ENCODE peak calls at places on chromosomes 13 and 19, in ten cellular contexts. I, U, M, B, V, S, R, A, G and D are unnamed samples.

GRCh38 chr13:52845766-52846566 is 2.5 kb downstream of the PCDH8 start:
- DNase-seq in S (no peak), V (peak), M (no peak), U (peak), B (peak), I (no peak), R (no peak), A (no peak), G (no peak), D (no peak)

GRCh38 chr19:16527971-16528521 is 14.2 kb downstream of the CHERP start:
- DNase-seq in M (peak), R (no peak), S (no peak), B (peak), U (peak), A (no peak), G (no peak), V (no peak), I (peak), D (peak)

GRCh38 chr19:38730470-38730730 is 13.9 kb downstream of the CAPN12 start:
- DNase-seq in R (no peak), M (no peak), A (no peak), V (no peak), B (no peak), U (no peak), G (no peak), S (no peak), I (no peak), D (no peak)

GRCh38 chr13:98050041-98050466 is 92.8 kb upstream of the FARP1 start:
- DNase-seq in G (no peak), U (no peak), S (peak), M (no peak), V (no peak), I (no peak), B (peak), R (no peak), A (no peak), D (no peak)

GRCh38 chr13:98484289-98485219 is 92.4 kb downstream of the STK24 start:
- DNase-seq in U (peak), R (no peak), A (no peak), S (peak), M (peak), V (peak), G (peak), B (peak), I (no peak), D (no peak)

GRCh38 chr13:112455476-112456059 is 79.4 kb downstream of the SPACA7 start:
- DNase-seq in I (no peak), A (no peak), B (no peak), M (no peak), U (no peak), G (no peak), V (no peak), S (no peak), R (no peak), D (no peak)

GRCh38 chr19:39563408-39563807 is 23.4 kb upstream of the EID2 start:
- DNase-seq in G (no peak), S (peak), B (peak), V (no peak), M (no peak), R (no peak), A (no peak), I (no peak), U (no peak), D (no peak)

GRCh38 chr19:18232540-18233223 is 6.4 kb upstream of the PDE4C start:
- DNase-seq in A (no peak), R (no peak), B (no peak), I (no peak), M (no peak), S (no peak), G (no peak), V (no peak), U (peak), D (no peak)

GRCh38 chr13:92602560-92602959 is 624.0 kb upstream of the GPC6 start:
- DNase-seq in U (no peak), R (no peak), V (no peak), B (no peak), G (no peak), S (peak), A (no peak), M (no peak), I (no peak), D (no peak)

GRCh38 chr19:2575734-2576481 is 100.0 kb downstream of the GADD45B start:
- DNase-seq in I (no peak), R (no peak), V (peak), U (peak), M (no peak), S (no peak), B (peak), A (no peak), G (no peak), D (no peak)

GRCh38 chr13:107459430-107459829 is 755.9 kb downstream of the LIG4 start:
- DNase-seq in G (no peak), B (no peak), U (no peak), I (no peak), M (no peak), A (no peak), S (no peak), V (no peak), R (no peak), D (no peak)

GRCh38 chr19:2887391-2887914 is 13.3 kb upstream of the ZNF57 start:
- DNase-seq in A (no peak), V (peak), G (no peak), M (no peak), U (peak), I (peak), R (no peak), B (peak), S (peak), D (no peak)

GRCh38 chr13:110254151-110254679 is 52.7 kb downstream of the COL4A1 start:
- DNase-seq in S (no peak), G (no peak), V (no peak), B (no peak), M (no peak), I (no peak), R (no peak), A (no peak), U (no peak), D (no peak)

GRCh38 chr13:97004096-97004876 is 10.0 kb upstream of the OXGR1 start:
- DNase-seq in A (no peak), V (no peak), S (peak), U (no peak), M (no peak), B (no peak), I (no peak), R (no peak), G (no peak), D (no peak)

GRCh38 chr13:110044521-110045200 is 258.3 kb upstream of the IRS2 start:
- DNase-seq in V (no peak), G (no peak), S (no peak), A (no peak), R (no peak), I (no peak), M (no peak), B (no peak), U (no peak), D (no peak)

GRCh38 chr19:47581605-47582319 is 8.8 kb upstream of the ZNF541 start:
- DNase-seq in B (no peak), V (peak), M (no peak), U (no peak), G (no peak), S (no peak), A (no peak), I (no peak), R (no peak), D (no peak)

GRCh38 chr19:12668937-12669271 is 2.3 kb downstream of the WDR83 start:
- DNase-seq in R (peak), V (no peak), U (peak), G (peak), A (peak), M (peak), S (peak), B (peak), I (peak), D (peak)

GRCh38 chr19:31955884-31956283 is 389.5 kb upstream of the ZNF507 start:
- DNase-seq in I (no peak), U (no peak), M (no peak), A (no peak), B (no peak), G (no peak), S (no peak), R (no peak), V (no peak), D (no peak)

GRCh38 chr19:42178791-42179500 is 38.5 kb downstream of the DEDD2 start:
- DNase-seq in S (no peak), V (no peak), B (peak), M (no peak), U (no peak), I (no peak), R (no peak), A (no peak), G (no peak), D (no peak)

GRCh38 chr19:30968841-30969399 is 380.3 kb downstream of the TSHZ3 start:
- DNase-seq in R (no peak), I (no peak), S (no peak), G (no peak), B (no peak), V (no peak), A (no peak), U (no peak), M (no peak), D (no peak)

GRCh38 chr13:57224414-57224813 is 57.4 kb downstream of the PRR20E start:
- DNase-seq in G (no peak), S (no peak), V (no peak), B (no peak), R (no peak), I (no peak), U (no peak), A (no peak), M (no peak), D (no peak)